ENCODE peak calls at places on chromosomes 12 and 14, in six cellular contexts. C, Y, N, V, S and E are unnamed samples.

GRCh38 chr14:74737753-74738325 is 24.9 kb downstream of the FCF1 start:
- DNase-seq in C (no peak), S (no peak), Y (no peak), V (no peak), N (no peak), E (no peak)

GRCh38 chr14:35818346-35819115 is 7.6 kb upstream of the BRMS1L start:
- DNase-seq in N (no peak), Y (no peak), S (peak), V (no peak), C (peak), E (peak)

GRCh38 chr14:105857816-105858675 is 331.7 kb downstream of the TMEM121 start:
- DNase-seq in S (no peak), Y (no peak), N (no peak), C (no peak), V (no peak), E (peak)

GRCh38 chr12:68633614-68634558 is 23.2 kb downstream of the RAP1B start:
- DNase-seq in N (no peak), C (no peak), S (no peak), V (no peak), Y (no peak), E (no peak)

GRCh38 chr12:63150255-63151060 is 543 bp downstream of the AVPR1A start:
- DNase-seq in V (peak), Y (no peak), S (no peak), C (no peak), N (no peak), E (peak)

GRCh38 chr12:123643911-123644310 is 10.3 kb downstream of the GTF2H3 start:
- DNase-seq in N (no peak), V (no peak), C (no peak), S (no peak), Y (no peak), E (no peak)

GRCh38 chr12:121400332-121401139 is 618 bp downstream of the RNF34 start:
- DNase-seq in S (peak), V (no peak), Y (peak), C (peak), N (peak), E (peak)

GRCh38 chr14:71452987-71453386 is 479.2 kb upstream of the RGS6 start:
- DNase-seq in N (no peak), Y (no peak), V (no peak), S (no peak), C (no peak), E (no peak)

GRCh38 chr14:32230695-32231280 is 27.7 kb upstream of the RNU6-8 start:
- DNase-seq in N (no peak), V (no peak), C (no peak), Y (no peak), S (no peak), E (no peak)

GRCh38 chr12:46659032-46659703 is 166.6 kb downstream of the SLC38A4 start:
- DNase-seq in Y (no peak), S (no peak), V (no peak), C (no peak), N (no peak), E (no peak)

GRCh38 chr14:69943084-69943797 is 64.0 kb downstream of the SMOC1 start:
- DNase-seq in N (no peak), C (peak), S (no peak), Y (no peak), V (no peak), E (no peak)

GRCh38 chr12:47946413-47947107 is 16.8 kb upstream of the TMEM106C start:
- DNase-seq in V (no peak), N (no peak), Y (no peak), S (no peak), C (no peak), E (no peak)

GRCh38 chr12:118344829-118345228 is 27.9 kb downstream of the TAOK3 start:
- DNase-seq in V (no peak), S (no peak), Y (no peak), N (no peak), C (no peak), E (no peak)
- TF ChIP-seq POLR2A in V (no peak), S (no peak), Y (no peak), N (no peak), C (no peak), E (no peak)

GRCh38 chr12:232731-233614 is 19.0 kb upstream of the SLC6A12 start:
- DNase-seq in V (no peak), Y (no peak), N (no peak), S (no peak), C (no peak), E (no peak)
- TF ChIP-seq TAF1 in V (no peak), Y (no peak), N (no peak), S (no peak), C (no peak), E (no peak)

GRCh38 chr14:102940729-102941362 is 18.4 kb downstream of the AMN start:
- DNase-seq in N (no peak), Y (no peak), V (no peak), S (no peak), C (no peak), E (no peak)
- TF ChIP-seq POLR2AphosphoS5 in N (no peak), Y (no peak), V (no peak), S (no peak), C (no peak), E (no peak)

GRCh38 chr14:22429546-22429945 is 159.5 kb downstream of the DAD1 start:
- DNase-seq in S (no peak), V (no peak), Y (no peak), N (no peak), C (no peak), E (no peak)
- TF ChIP-seq POLR2A in S (no peak), V (no peak), Y (no peak), N (no peak), C (no peak), E (no peak)

GRCh38 chr14:73238262-73238852 is 1.1 kb downstream of the PAPLN start:
- DNase-seq in V (no peak), S (no peak), C (peak), Y (no peak), N (no peak), E (no peak)

GRCh38 chr14:73237786-73238261 is 518 bp downstream of the PAPLN start:
- DNase-seq in N (no peak), C (no peak), Y (no peak), V (no peak), S (no peak), E (no peak)

GRCh38 chr14:73236157-73236556 is 1.1 kb upstream of the PAPLN start:
- DNase-seq in Y (no peak), V (no peak), C (no peak), N (no peak), S (no peak), E (no peak)

GRCh38 chr14:73236752-73237218 is 521 bp upstream of the PAPLN start:
- DNase-seq in Y (no peak), S (no peak), N (no peak), V (no peak), C (no peak), E (no peak)

GRCh38 chr14:73237219-73237785 is at the start of gene PAPLN:
- DNase-seq in C (no peak), S (no peak), Y (no peak), V (no peak), N (no peak), E (no peak)
- TF ChIP-seq TAF1 in C (no peak), S (no peak), Y (no peak), V (no peak), N (no peak), E (no peak)

GRCh38 chr12:56163533-56164344 is 5.6 kb downstream of the MYL6 start:
- DNase-seq in S (no peak), N (no peak), V (no peak), Y (no peak), C (no peak), E (no peak)
- TF ChIP-seq POLR2AphosphoS5 in S (peak), N (peak), V (peak), Y (peak), C (no peak), E (peak)

GRCh38 chr12:56634837-56635538 is 4.9 kb upstream of the BAZ2A start:
- DNase-seq in V (no peak), N (peak), Y (no peak), C (peak), S (peak), E (no peak)

GRCh38 chr12:56632701-56633464 is 2.8 kb upstream of the BAZ2A start:
- DNase-seq in S (no peak), Y (no peak), N (no peak), C (no peak), V (no peak), E (no peak)

GRCh38 chr12:56633465-56634241 is 3.5 kb upstream of the BAZ2A start:
- DNase-seq in V (no peak), Y (no peak), N (no peak), S (no peak), C (no peak), E (no peak)

GRCh38 chr12:56635539-56636117 is 5.5 kb upstream of the BAZ2A start:
- DNase-seq in C (no peak), S (peak), N (no peak), Y (no peak), V (no peak), E (no peak)

DNA sequence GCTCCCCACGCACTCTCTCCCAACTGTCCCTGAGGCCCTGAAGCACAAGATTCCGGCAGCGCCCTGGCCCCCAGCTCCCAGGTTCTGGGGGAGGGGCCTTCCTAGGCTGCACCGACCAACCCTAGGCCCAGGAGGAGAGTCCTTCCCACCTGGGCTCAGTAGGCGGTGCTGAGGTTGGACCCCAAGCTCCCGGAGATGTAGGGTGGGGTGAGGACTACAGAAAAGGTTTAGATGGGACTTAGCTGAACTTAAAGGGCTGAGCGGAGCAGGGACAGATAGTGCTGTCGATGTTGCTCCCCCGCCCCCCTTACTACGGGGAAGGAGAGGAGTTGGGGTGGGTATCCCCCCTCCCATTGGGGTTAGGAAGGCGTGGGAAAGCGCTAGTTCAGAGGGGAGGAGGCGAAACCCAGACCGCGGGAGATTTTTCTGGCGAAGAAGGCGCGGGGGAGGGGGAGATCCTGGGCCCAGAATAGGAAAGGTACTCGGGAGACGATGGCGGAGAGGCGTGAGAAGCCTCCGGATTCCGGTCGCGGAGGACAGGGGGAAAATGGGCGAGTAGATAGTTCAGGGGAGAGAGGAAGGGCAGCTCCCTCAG is 4.2 kb upstream of the BAZ2A start:
- DNase-seq in Y (no peak), V (no peak), C (peak), S (peak), N (no peak), E (no peak)
- TF ChIP-seq POLR2A in Y (no peak), V (no peak), C (no peak), S (no peak), N (no peak), E (no peak)

GRCh38 chr12:8031872-8032241 is 659 bp upstream of the FOXJ2 start:
- DNase-seq in N (no peak), C (no peak), Y (no peak), V (no peak), S (no peak), E (no peak)
- TF ChIP-seq TAF1 in N (no peak), C (no peak), Y (no peak), V (no peak), S (no peak), E (no peak)